ENCODE peak calls at places on chromosomes 2 and 18, in eight cellular contexts. N, C, B, Z, P, V, S and Q are unnamed samples.

GRCh38 chr2:54387592-54387991 is 68.5 kb upstream of the SPTBN1 start:
- DNase-seq in N (no peak), C (no peak), B (no peak), Z (no peak), P (no peak), V (no peak), S (no peak), Q (no peak)

GRCh38 chr2:233513953-233514655 is 52.5 kb downstream of the USP40 start:
- DNase-seq in N (no peak), C (no peak), B (no peak), Z (no peak), P (peak; percentile 5), V (no peak), S (no peak), Q (no peak)

GRCh38 chr2:240226672-240227537 is 86.4 kb upstream of the OTOS start:
- DNase-seq in N (no peak), C (no peak), B (peak; percentile 16), Z (no peak), P (no peak), V (no peak), S (no peak), Q (no peak)

GRCh38 chr2:215652432-215652831 is 216.6 kb upstream of the FN1 start:
- DNase-seq in N (no peak), C (no peak), B (no peak), Z (no peak), P (no peak), V (no peak), S (peak; percentile 79), Q (no peak)

GRCh38 chr2:142989276-142990204 is 112.1 kb downstream of the KYNU start:
- DNase-seq in N (no peak), C (peak; percentile 45), B (no peak), Z (no peak), P (peak; percentile 13), V (no peak), S (no peak), Q (no peak)

GRCh38 chr2:100065029-100065428 is 77.4 kb downstream of the AFF3 start:
- DNase-seq in N (no peak), C (no peak), B (no peak), Z (no peak), P (no peak), V (no peak), S (no peak), Q (no peak)

GRCh38 chr18:9721893-9722515 is 13.9 kb downstream of the RAB31 start:
- DNase-seq in N (no peak), C (no peak), B (no peak), Z (no peak), P (no peak), V (no peak), S (no peak), Q (no peak)

GRCh38 chr18:26549486-26550435 is 1.4 kb upstream of the KCTD1 start:
- DNase-seq in N (no peak), C (peak; percentile 73), B (peak; percentile 60), Z (peak; percentile 43), P (peak; percentile 68), V (peak; percentile 85), S (no peak), Q (peak; percentile 9)

GRCh38 chr2:157143901-157144300 is 113.6 kb upstream of the GALNT5 start:
- DNase-seq in N (no peak), C (no peak), B (no peak), Z (no peak), P (no peak), V (no peak), S (no peak), Q (no peak)

GRCh38 chr2:218516614-218517013 is 51.5 kb downstream of the USP37 start:
- DNase-seq in N (no peak), C (no peak), B (no peak), Z (peak; percentile 10), P (no peak), V (no peak), S (no peak), Q (no peak)

GRCh38 chr2:71930073-71930681 is 217.5 kb downstream of the CYP26B1 start:
- DNase-seq in N (no peak), C (no peak), B (peak; percentile 15), Z (no peak), P (no peak), V (no peak), S (peak; percentile 7), Q (no peak)

GRCh38 chr18:63237911-63238710 is 81.5 kb downstream of the BCL2 start:
- DNase-seq in N (peak; percentile 94), C (peak; percentile 61), B (peak; percentile 61), Z (no peak), P (no peak), V (peak; percentile 72), S (peak; percentile 61), Q (no peak)

GRCh38 chr2:60479226-60480088 is 74.0 kb downstream of the BCL11A start:
- DNase-seq in N (no peak), C (no peak), B (no peak), Z (no peak), P (no peak), V (no peak), S (no peak), Q (no peak)